ENCODE peak calls at places on chromosomes 1 and 21, in six cellular contexts. O is right lobe of liver, D is spleen, W is Caki2, K is LoVo, I is HuH-7.5. G is an unnamed sample.

GRCh38 chr21:42556960-42557359 is 43.3 kb downstream of the SLC37A1 start:
- DNase-seq in D (peak), O (peak), W (no peak), I (no peak), K (no peak), G (peak)

GRCh38 chr1:61120307-61120840 is 38.0 kb downstream of the NFIA start:
- DNase-seq in I (no peak), W (no peak), K (no peak), D (no peak), O (no peak), G (no peak)

GRCh38 chr1:115282825-115283224 is 55.2 kb downstream of the NGF start:
- DNase-seq in I (no peak), K (no peak), D (no peak), O (peak), W (no peak), G (no peak)

GRCh38 chr1:111978695-111979094 is 10.8 kb downstream of the KCND3 start:
- DNase-seq in D (no peak), I (no peak), W (no peak), O (peak), K (no peak), G (no peak)

GRCh38 chr21:42737969-42738590 is 84.7 kb downstream of the PDE9A start:
- DNase-seq in O (peak), W (no peak), D (peak), K (no peak), I (no peak), G (peak)

GRCh38 chr1:118717893-118718292 is 270.2 kb downstream of the TBX15 start:
- DNase-seq in W (no peak), D (no peak), I (no peak), O (no peak), K (no peak), G (peak)

GRCh38 chr21:15735409-15735808 is 5.6 kb downstream of the USP25 start:
- DNase-seq in W (no peak), D (no peak), I (no peak), K (peak), O (no peak), G (no peak)

GRCh38 chr1:109890115-109890953 is 20.3 kb upstream of the CSF1 start:
- DNase-seq in K (no peak), W (no peak), O (no peak), I (no peak), D (no peak), G (no peak)

GRCh38 chr1:77416692-77417450 is 135.1 kb downstream of the AK5 start:
- DNase-seq in I (no peak), O (no peak), D (no peak), W (no peak), K (no peak), G (peak)

GRCh38 chr1:81446006-81446669 is 354.6 kb upstream of the ADGRL2 start:
- DNase-seq in K (no peak), W (no peak), O (peak), D (no peak), I (no peak), G (no peak)

GRCh38 chr1:32650157-32650751 is at the start of gene ZBTB8OS:
- DNase-seq in D (peak), K (peak), I (peak), O (peak), W (peak), G (peak)

GRCh38 chr1:158112994-158113758 is 67.5 kb upstream of the CD1D start:
- DNase-seq in W (peak), K (peak), O (no peak), I (no peak), D (peak), G (peak)

GRCh38 chr21:45100866-45101265 is 26.5 kb downstream of the ADARB1 start:
- DNase-seq in D (no peak), O (no peak), I (no peak), W (no peak), K (no peak), G (no peak)

GRCh38 chr21:15749045-15749867 is 19.5 kb downstream of the USP25 start:
- DNase-seq in O (no peak), I (no peak), W (peak), D (no peak), K (no peak), G (no peak)

GRCh38 chr1:105416246-105416645 is 1640.2 kb upstream of the PRMT6 start:
- DNase-seq in D (no peak), K (no peak), I (no peak), W (no peak), O (no peak), G (no peak)

GRCh38 chr1:24641646-24642151 is 1.4 kb upstream of the SRRM1 start:
- DNase-seq in D (peak), K (no peak), O (peak), I (no peak), W (no peak), G (peak)

GRCh38 chr1:196667131-196667530 is 15.3 kb downstream of the CFH start:
- DNase-seq in W (no peak), D (no peak), K (no peak), O (no peak), I (no peak), G (no peak)

GRCh38 chr1:159591981-159592380 is 4.4 kb downstream of the APCS start:
- DNase-seq in K (no peak), W (no peak), D (no peak), I (no peak), O (no peak), G (no peak)

GRCh38 chr1:248828845-248829244 is 3.1 kb upstream of the SH3BP5L start:
- DNase-seq in W (no peak), K (no peak), O (no peak), I (peak), D (no peak), G (no peak)

GRCh38 chr1:171983584-171983983 is 142.3 kb downstream of the DNM3 start:
- DNase-seq in W (peak), D (no peak), K (peak), I (no peak), O (no peak), G (peak)

GRCh38 chr1:206497363-206497762 is 10.0 kb upstream of the RASSF5 start:
- DNase-seq in O (no peak), D (peak), W (no peak), I (no peak), K (no peak), G (no peak)